ENCODE peak calls at places on chromosomes 16 and 17, in nine cellular contexts. R is CD8-positive, alpha-beta T cell; I is endothelial cell of umbilical vein; L is CD4-positive, CD25-positive, alpha-beta regulatory T cell; V is brain microvascular endothelial cell; J is CD4-positive, alpha-beta T cell; A is HL-60; G is tibial artery; F is astrocyte. C is an unnamed sample.

GRCh38 chr16:46808997-46809396 is 22.0 kb downstream of the C16orf87 start:
- DNase-seq in G (no peak), R (no peak), J (no peak), F (no peak), A (no peak), L (no peak), I (no peak), V (no peak), C (no peak)

GRCh38 chr17:11996722-11997146 is 541 bp downstream of the ZNF18 start:
- DNase-seq in F (peak), J (no peak), V (peak), G (peak), L (no peak), R (peak), A (no peak), I (peak), C (no peak)

GRCh38 chr16:65305588-65305987 is 183.7 kb upstream of the CDH11 start:
- DNase-seq in F (no peak), L (no peak), J (no peak), R (no peak), V (no peak), A (no peak), G (no peak), I (no peak), C (no peak)

GRCh38 chr17:491086-492014 is 138.7 kb upstream of the RPH3AL start:
- DNase-seq in F (peak), R (no peak), I (peak), L (peak), A (peak), J (peak), V (peak), G (no peak), C (no peak)

GRCh38 chr17:31389673-31390381 is 1.6 kb upstream of the RAB11FIP4 start:
- DNase-seq in F (no peak), V (no peak), R (no peak), G (peak), L (peak), A (no peak), J (no peak), I (no peak), C (no peak)

GRCh38 chr16:508884-509736 is 18.4 kb upstream of the CAPN15 start:
- DNase-seq in I (peak), J (no peak), G (peak), A (no peak), V (peak), R (no peak), L (no peak), F (no peak), C (peak)

GRCh38 chr17:1047177-1047885 is 50.4 kb downstream of the TIMM22 start:
- DNase-seq in I (peak), J (no peak), A (no peak), G (peak), V (no peak), L (no peak), F (peak), R (no peak), C (no peak)

GRCh38 chr16:81492307-81492706 is 47.7 kb downstream of the CMIP start:
- DNase-seq in J (no peak), I (peak), A (no peak), G (no peak), F (no peak), V (no peak), L (no peak), R (no peak), C (no peak)

GRCh38 chr16:68972720-68973119 is 129.4 kb downstream of the TANGO6 start:
- DNase-seq in A (no peak), J (no peak), V (peak), R (no peak), F (peak), I (peak), G (no peak), L (no peak), C (no peak)

GRCh38 chr16:20001856-20002707 is 71.6 kb downstream of the GPR139 start:
- DNase-seq in J (no peak), F (no peak), V (no peak), G (no peak), L (no peak), I (no peak), R (no peak), A (no peak), C (no peak)
- H3K27ac ChIP-seq in J (no peak), F (no peak), V (no peak), G (no peak), L (no peak), I (no peak), R (no peak), A (no peak), C (no peak)

GRCh38 chr16:85650864-85651811 is 37.6 kb downstream of the GINS2 start:
- DNase-seq in V (no peak), F (peak), J (no peak), A (no peak), I (no peak), G (no peak), L (no peak), R (no peak), C (peak)

GRCh38 chr16:85654251-85655115 is 34.3 kb downstream of the GINS2 start:
- DNase-seq in J (no peak), A (no peak), L (no peak), V (no peak), I (no peak), G (no peak), F (no peak), R (no peak), C (no peak)

GRCh38 chr16:85653226-85653917 is 35.4 kb downstream of the GINS2 start:
- DNase-seq in G (no peak), V (no peak), L (no peak), I (no peak), F (no peak), R (no peak), A (no peak), J (no peak), C (no peak)

GRCh38 chr16:85651822-85652430 is 36.8 kb downstream of the GINS2 start:
- DNase-seq in I (no peak), R (no peak), J (no peak), V (no peak), G (no peak), A (no peak), F (no peak), L (no peak), C (no peak)

DNA sequence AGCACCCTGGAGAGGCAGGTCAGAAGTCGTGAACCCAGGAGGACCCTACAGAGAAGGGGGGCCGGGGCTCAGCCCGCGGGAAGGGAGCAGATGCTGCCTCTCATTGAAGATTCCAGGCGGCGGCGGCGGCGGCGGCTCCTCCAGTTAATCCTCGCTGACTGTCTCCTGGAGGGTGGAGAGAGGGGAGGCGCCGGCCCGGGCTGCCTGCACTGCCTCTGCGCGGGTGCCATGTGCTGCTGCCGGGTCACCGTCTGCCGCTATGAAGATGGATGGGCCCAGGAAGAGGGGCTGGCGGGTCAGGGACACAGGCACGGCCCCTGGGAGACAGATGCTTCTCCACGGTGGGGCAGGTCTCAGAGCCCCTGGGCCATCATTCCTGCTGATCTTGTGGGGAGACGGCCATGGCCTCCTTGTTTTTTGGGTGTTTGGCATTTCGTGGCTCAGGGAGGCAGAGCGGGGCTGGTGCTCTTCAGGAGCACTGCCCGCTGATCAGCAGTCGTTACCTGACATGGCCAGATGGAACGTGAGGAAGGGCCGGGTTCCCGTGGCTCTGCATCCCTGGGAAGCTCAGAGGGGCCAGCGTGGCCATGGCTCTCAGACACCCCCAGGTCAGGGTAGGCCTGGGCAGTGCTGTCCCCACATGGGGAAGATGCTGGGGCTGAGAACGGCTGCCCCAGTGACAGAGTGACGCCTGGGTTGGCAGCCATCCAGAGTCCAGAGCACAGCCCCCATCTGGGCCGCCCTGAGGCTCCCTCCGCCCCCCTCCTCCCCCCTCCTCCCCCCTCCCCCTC is 36.1 kb downstream of the GINS2 start:
- DNase-seq in F (peak), J (no peak), R (no peak), G (peak), A (no peak), V (peak), L (peak), I (no peak), C (peak)
- H3K27ac ChIP-seq in F (no peak), J (no peak), R (no peak), G (peak), A (no peak), V (no peak), L (no peak), I (no peak), C (peak)

GRCh38 chr17:4519361-4519788 is 20.7 kb downstream of the SPNS2 start:
- DNase-seq in J (no peak), R (no peak), F (no peak), A (no peak), V (no peak), I (peak), L (no peak), G (no peak), C (no peak)

GRCh38 chr17:4518901-4519300 is 20.2 kb downstream of the SPNS2 start:
- DNase-seq in I (no peak), V (no peak), J (no peak), A (no peak), L (no peak), R (no peak), G (no peak), F (no peak), C (no peak)

GRCh38 chr17:4520060-4520880 is 21.6 kb downstream of the SPNS2 start:
- DNase-seq in F (no peak), J (no peak), I (no peak), G (no peak), R (no peak), L (no peak), V (no peak), A (no peak), C (no peak)

GRCh38 chr17:4522661-4523060 is 24.0 kb downstream of the SPNS2 start:
- DNase-seq in F (no peak), V (no peak), L (no peak), R (no peak), I (no peak), A (no peak), J (no peak), G (no peak), C (no peak)

DNA sequence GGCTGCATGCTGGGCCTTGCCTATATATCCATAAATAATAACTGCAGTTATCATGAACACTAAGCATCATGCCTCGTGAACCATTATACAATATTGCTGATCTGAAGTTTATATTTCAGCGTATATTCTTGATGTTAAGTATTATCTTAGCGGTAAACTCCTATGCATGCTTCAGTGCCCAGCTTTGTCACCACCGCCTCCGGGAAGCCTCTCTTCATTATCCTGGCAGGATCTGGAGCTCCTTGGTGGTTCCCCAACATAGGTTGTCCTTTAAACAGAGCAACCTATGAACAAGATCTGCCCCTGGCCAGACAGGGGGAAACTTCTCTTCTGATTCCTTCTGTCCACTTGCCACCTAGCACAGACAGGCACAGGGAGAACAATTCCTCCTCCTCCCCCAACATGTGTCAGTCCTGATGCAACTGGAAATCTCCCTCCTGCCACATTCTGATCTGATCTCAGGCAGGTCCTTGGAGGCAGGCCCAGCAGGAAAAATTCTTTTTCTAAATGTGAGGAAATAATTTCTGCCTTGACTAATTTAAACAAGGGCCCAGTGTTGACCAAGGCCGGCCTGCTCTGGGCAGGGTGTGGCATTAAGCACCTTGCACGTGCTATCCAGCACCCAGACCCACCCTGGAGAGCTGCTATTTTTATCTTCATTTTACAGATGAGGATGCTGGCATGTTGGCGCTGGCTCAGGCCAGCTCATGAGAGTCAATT is 22.4 kb downstream of the SPNS2 start:
- DNase-seq in V (no peak), A (no peak), F (no peak), R (no peak), I (peak), G (no peak), L (no peak), J (no peak), C (no peak)
- H3K27ac ChIP-seq in V (no peak), A (no peak), F (no peak), R (no peak), I (no peak), G (no peak), L (no peak), J (no peak), C (peak)

GRCh38 chr17:80422276-80422675 is 7.3 kb downstream of the ENDOV start:
- DNase-seq in G (no peak), I (no peak), A (no peak), F (no peak), V (no peak), L (no peak), J (no peak), R (no peak), C (no peak)
- H3K27ac ChIP-seq in G (no peak), I (no peak), A (no peak), F (no peak), V (no peak), L (no peak), J (no peak), R (no peak), C (no peak)

DNA sequence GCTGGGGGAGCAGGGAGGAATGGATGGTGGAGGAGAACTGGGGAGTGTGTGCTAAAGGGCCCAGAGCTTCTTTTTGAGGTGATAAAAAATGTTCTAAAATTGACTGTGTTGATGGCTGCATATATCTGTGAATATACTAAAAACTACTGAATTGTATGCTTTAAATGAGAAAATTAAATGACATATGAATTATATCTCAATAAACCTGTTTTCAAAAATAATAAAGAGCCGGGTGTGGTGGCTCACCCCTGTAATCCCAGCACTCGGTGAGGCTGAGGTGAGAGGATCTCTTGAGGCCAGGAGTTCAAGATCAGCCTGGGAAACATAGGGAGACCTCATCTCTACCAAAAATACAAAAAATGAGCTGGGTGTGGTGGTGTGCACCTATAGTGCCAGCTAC is 16.8 kb downstream of the SRL start:
- DNase-seq in V (no peak), L (no peak), G (no peak), A (no peak), J (no peak), I (no peak), F (no peak), R (no peak), C (no peak)
- H3K27ac ChIP-seq in V (no peak), L (no peak), G (no peak), A (no peak), J (no peak), I (no peak), F (no peak), R (no peak), C (no peak)

C was measured in substantia nigra.